ENCODE peak calls at places on chromosome 7, in eight cellular contexts. P is MM.1S; F is AG09309; O is tibial nerve; Q is activated CD8-positive, alpha-beta T cell treated with anti-CD3 and anti-CD28 coated beads for 36 hours; V is AG04449; N is Calu3; B is GM06990. E is an unnamed sample.

GRCh38 chr7:5478568-5479045 is 55.0 kb upstream of the TNRC18 start:
- DNase-seq in P (no peak), F (no peak), O (no peak), Q (peak), V (no peak), N (no peak), B (no peak), E (no peak)

GRCh38 chr7:78063758-78064157 is 265.2 kb downstream of the PHTF2 start:
- DNase-seq in P (no peak), F (no peak), O (no peak), Q (no peak), V (no peak), N (no peak), B (no peak), E (no peak)

GRCh38 chr7:2870471-2870941 is 26.4 kb upstream of the GNA12 start:
- DNase-seq in P (no peak), F (no peak), O (peak), Q (peak), V (no peak), N (peak), B (no peak), E (peak)

GRCh38 chr7:133649593-133649992 is 396.7 kb downstream of the EXOC4 start:
- DNase-seq in P (no peak), F (peak), O (no peak), Q (no peak), V (no peak), N (no peak), B (no peak), E (no peak)

GRCh38 chr7:2029936-2030335 is 202.8 kb downstream of the MAD1L1 start:
- DNase-seq in P (no peak), F (no peak), O (no peak), Q (no peak), V (no peak), N (no peak), B (no peak), E (no peak)

GRCh38 chr7:128795129-128795528 is 3.4 kb downstream of the CCDC136 start:
- DNase-seq in P (no peak), F (no peak), O (no peak), Q (no peak), V (no peak), N (no peak), B (no peak), E (no peak)

GRCh38 chr7:22726345-22726848 is 603 bp upstream of the IL6 start:
- DNase-seq in P (peak), F (no peak), O (peak), Q (peak), V (no peak), N (peak), B (peak), E (peak)

GRCh38 chr7:24139996-24140395 is 144.0 kb upstream of the NPY start:
- DNase-seq in P (no peak), F (no peak), O (no peak), Q (no peak), V (no peak), N (no peak), B (no peak), E (no peak)

GRCh38 chr7:15684834-15685233 is 1.6 kb downstream of the MEOX2 start:
- DNase-seq in P (no peak), F (no peak), O (peak), Q (no peak), V (no peak), N (peak), B (no peak), E (no peak)

GRCh38 chr7:8724080-8724718 is 290.8 kb downstream of the NXPH1 start:
- DNase-seq in P (peak), F (no peak), O (peak), Q (peak), V (no peak), N (peak), B (no peak), E (peak)

GRCh38 chr7:68783671-68784070 is 814.6 kb upstream of the AUTS2 start:
- DNase-seq in P (no peak), F (no peak), O (no peak), Q (no peak), V (no peak), N (no peak), B (no peak), E (no peak)

GRCh38 chr7:18177815-18178660 is 150.4 kb upstream of the PRPS1L1 start:
- DNase-seq in P (peak), F (no peak), O (no peak), Q (peak), V (no peak), N (peak), B (peak), E (peak)

GRCh38 chr7:111126987-111127386 is 36.1 kb downstream of the LRRN3 start:
- DNase-seq in P (no peak), F (no peak), O (no peak), Q (no peak), V (no peak), N (no peak), B (no peak), E (no peak)

GRCh38 chr7:98284335-98285036 is 3.0 kb downstream of the BRI3 start:
- DNase-seq in P (no peak), F (peak), O (peak), Q (no peak), V (peak), N (peak), B (no peak), E (no peak)

GRCh38 chr7:129258649-129259389 is 34.0 kb downstream of the AHCYL2 start:
- DNase-seq in P (no peak), F (no peak), O (no peak), Q (no peak), V (no peak), N (no peak), B (no peak), E (no peak)

GRCh38 chr7:22235134-22235533 is 121.8 kb downstream of the RAPGEF5 start:
- DNase-seq in P (no peak), F (no peak), O (no peak), Q (no peak), V (no peak), N (no peak), B (no peak), E (no peak)

GRCh38 chr7:70082026-70082655 is 483.9 kb downstream of the AUTS2 start:
- DNase-seq in P (no peak), F (peak), O (no peak), Q (no peak), V (peak), N (no peak), B (no peak), E (no peak)

GRCh38 chr7:85685901-85686300 is 499.0 kb upstream of the SEMA3D start:
- DNase-seq in P (no peak), F (no peak), O (no peak), Q (no peak), V (no peak), N (no peak), B (no peak), E (no peak)

GRCh38 chr7:158812684-158813083 is 16.6 kb downstream of the ESYT2 start:
- DNase-seq in P (no peak), F (no peak), O (no peak), Q (peak), V (no peak), N (no peak), B (no peak), E (no peak)

GRCh38 chr7:2525161-2525930 is 5.8 kb downstream of the LFNG start:
- DNase-seq in P (no peak), F (no peak), O (no peak), Q (no peak), V (no peak), N (no peak), B (no peak), E (no peak)

GRCh38 chr7:842436-843031 is 10.3 kb downstream of the SUN1 start:
- DNase-seq in P (no peak), F (no peak), O (no peak), Q (no peak), V (no peak), N (no peak), B (no peak), E (no peak)

GRCh38 chr7:73526892-73527821 is 5.1 kb upstream of the BAZ1B start:
- DNase-seq in P (peak), F (no peak), O (no peak), Q (peak), V (no peak), N (no peak), B (no peak), E (no peak)

GRCh38 chr7:12103948-12104347 is 107.1 kb upstream of the TMEM106B start:
- DNase-seq in P (no peak), F (no peak), O (no peak), Q (no peak), V (no peak), N (no peak), B (no peak), E (no peak)

GRCh38 chr7:151796091-151796870 is 80.6 kb downstream of the PRKAG2 start:
- DNase-seq in P (no peak), F (no peak), O (no peak), Q (peak), V (no peak), N (peak), B (no peak), E (no peak)

GRCh38 chr7:1770331-1770730 is 100.3 kb downstream of the ELFN1 start:
- DNase-seq in P (no peak), F (no peak), O (no peak), Q (no peak), V (no peak), N (no peak), B (no peak), E (no peak)

GRCh38 chr7:31102151-31102972 is 50.3 kb downstream of the ADCYAP1R1 start:
- DNase-seq in P (no peak), F (no peak), O (no peak), Q (no peak), V (no peak), N (no peak), B (no peak), E (no peak)

GRCh38 chr7:151789380-151789947 is 87.5 kb downstream of the PRKAG2 start:
- DNase-seq in P (no peak), F (no peak), O (no peak), Q (no peak), V (no peak), N (no peak), B (no peak), E (no peak)

GRCh38 chr7:28280516-28280915 is 99.9 kb upstream of the JAZF1 start:
- DNase-seq in P (no peak), F (no peak), O (no peak), Q (no peak), V (no peak), N (no peak), B (no peak), E (no peak)

GRCh38 chr7:84102213-84102612 is 92.4 kb downstream of the SEMA3A start:
- DNase-seq in P (no peak), F (peak), O (no peak), Q (no peak), V (peak), N (no peak), B (no peak), E (no peak)

GRCh38 chr7:84106291-84106690 is 88.3 kb downstream of the SEMA3A start:
- DNase-seq in P (no peak), F (no peak), O (no peak), Q (no peak), V (no peak), N (no peak), B (no peak), E (no peak)

GRCh38 chr7:84105582-84105981 is 89.0 kb downstream of the SEMA3A start:
- DNase-seq in P (no peak), F (no peak), O (no peak), Q (no peak), V (peak), N (no peak), B (no peak), E (no peak)

GRCh38 chr7:84104841-84105240 is 89.7 kb downstream of the SEMA3A start:
- DNase-seq in P (no peak), F (no peak), O (no peak), Q (no peak), V (no peak), N (no peak), B (no peak), E (no peak)

DNA sequence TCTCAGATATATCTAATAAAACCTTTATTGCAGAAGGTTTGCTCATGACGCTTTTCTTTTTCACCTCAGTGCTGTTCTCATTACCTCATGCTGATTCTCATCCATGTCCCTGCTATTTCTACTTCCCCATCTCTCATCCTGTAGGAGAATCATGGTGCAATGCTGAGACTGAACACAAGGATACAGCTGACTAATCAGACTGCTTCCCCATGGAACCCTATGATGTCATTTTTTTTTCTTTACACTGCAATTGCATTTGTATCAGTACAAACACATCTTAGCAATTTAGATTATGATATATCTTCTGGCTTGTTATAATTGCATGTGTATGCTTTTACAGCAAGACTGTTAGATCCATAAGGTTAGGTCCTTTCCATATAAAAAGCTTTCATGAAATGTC is 93.7 kb downstream of the SEMA3A start:
- DNase-seq in P (no peak), F (no peak), O (no peak), Q (no peak), V (no peak), N (no peak), B (no peak), E (no peak)
- TF ChIP-seq CTCF in P (no peak), F (peak), O (no peak), Q (no peak), V (peak), N (no peak), B (no peak), E (no peak)

GRCh38 chr7:141220263-141220662 is 146.4 kb downstream of the TMEM178B start:
- DNase-seq in P (no peak), F (no peak), O (no peak), Q (peak), V (no peak), N (peak), B (no peak), E (peak)
- TF ChIP-seq CTCF in P (peak), F (no peak), O (no peak), Q (peak), V (no peak), N (no peak), B (peak), E (peak)

DNA sequence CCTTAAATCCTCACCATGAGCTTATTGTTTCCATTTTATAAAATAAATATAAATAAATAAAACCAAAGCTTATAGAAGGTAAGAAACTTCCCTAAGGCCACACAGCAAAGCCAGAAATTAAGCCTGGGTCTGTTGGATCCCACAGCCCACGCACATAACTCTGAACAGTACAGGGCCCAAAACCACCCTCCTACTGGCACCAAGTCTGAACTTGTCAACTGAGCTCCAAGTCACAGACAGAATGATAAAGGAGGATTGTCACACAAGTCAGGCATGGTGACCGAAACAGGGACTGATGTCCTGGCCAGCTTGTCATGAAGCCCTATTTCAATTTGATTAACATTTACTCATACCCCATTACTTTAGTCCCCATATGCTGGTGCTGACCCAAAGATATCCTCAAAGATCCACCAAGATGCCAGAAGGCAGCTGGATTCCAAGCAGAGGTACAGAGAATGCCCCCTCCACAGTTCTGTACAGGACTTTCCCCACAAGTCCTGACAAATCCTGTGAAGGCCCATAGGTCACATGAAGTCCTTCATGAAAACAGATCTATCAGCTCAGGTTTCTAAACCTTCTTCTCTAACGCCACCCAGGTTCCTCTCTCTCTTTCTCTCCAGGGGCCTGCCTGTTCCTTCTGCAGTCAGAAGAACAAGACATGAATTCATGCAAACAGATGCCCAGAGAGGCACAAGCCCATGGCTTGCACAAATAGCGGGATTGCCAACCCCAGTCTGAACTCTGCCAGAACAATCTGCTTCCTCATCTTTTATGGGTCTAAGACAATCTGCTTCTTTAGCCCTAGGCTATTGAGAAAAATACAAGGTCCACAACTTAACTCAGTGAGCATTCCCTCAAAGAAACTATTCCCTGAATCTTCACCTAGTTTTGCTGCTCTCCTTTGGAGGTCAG is 60.9 kb downstream of the GLI3 start:
- DNase-seq in P (no peak), F (no peak), O (no peak), Q (no peak), V (no peak), N (no peak), B (no peak), E (no peak)
- TF ChIP-seq CTCF in P (no peak), F (no peak), O (no peak), Q (no peak), V (no peak), N (no peak), B (no peak), E (no peak)

GRCh38 chr7:140078392-140078791 is 15.6 kb upstream of the PARP12 start:
- DNase-seq in P (no peak), F (no peak), O (no peak), Q (no peak), V (no peak), N (no peak), B (no peak), E (no peak)

GRCh38 chr7:140081774-140082425 is 19.1 kb upstream of the PARP12 start:
- DNase-seq in P (no peak), F (no peak), O (no peak), Q (no peak), V (no peak), N (no peak), B (no peak), E (no peak)

GRCh38 chr7:140080919-140081318 is 18.2 kb upstream of the PARP12 start:
- DNase-seq in P (no peak), F (no peak), O (no peak), Q (no peak), V (no peak), N (no peak), B (no peak), E (no peak)

GRCh38 chr7:140082770-140083169 is 20.0 kb upstream of the PARP12 start:
- DNase-seq in P (no peak), F (no peak), O (no peak), Q (no peak), V (no peak), N (no peak), B (no peak), E (no peak)

DNA sequence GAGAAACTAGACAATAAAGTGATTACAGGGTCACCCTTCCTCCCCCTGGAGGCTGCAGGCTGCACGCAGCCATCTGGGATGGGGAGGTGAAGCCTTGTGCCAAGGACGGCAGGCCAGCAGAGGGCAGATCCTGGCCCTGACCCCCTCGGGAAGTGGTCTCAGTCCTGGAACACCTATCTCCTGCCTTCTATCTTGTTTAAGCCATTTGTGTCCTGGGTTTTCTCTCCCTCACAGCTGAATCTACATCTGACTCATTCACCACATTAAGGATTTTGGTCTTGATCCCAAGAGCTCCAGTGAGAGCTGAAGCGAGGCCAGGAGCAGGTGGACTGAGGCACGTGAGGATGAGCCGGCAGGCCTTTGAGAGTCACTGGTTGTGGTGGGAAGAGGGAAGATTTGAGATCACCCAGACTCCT is 16.4 kb upstream of the PARP12 start:
- DNase-seq in P (no peak), F (no peak), O (peak), Q (no peak), V (peak), N (peak), B (no peak), E (no peak)
- TF ChIP-seq CTCF in P (peak), F (peak), O (no peak), Q (no peak), V (no peak), N (peak), B (peak), E (no peak)